ENCODE peak calls at places on chromosome 20, in four cellular contexts. Q is ovary, H is stomach, R is A549. E is an unnamed sample.

GRCh38 chr20:37522258-37523011 is 1.4 kb downstream of the NNAT start:
- DNase-seq in H (peak), R (no peak), Q (no peak), E (peak)

GRCh38 chr20:50153500-50154377 is at the start of gene PEDS1:
- DNase-seq in R (peak), H (peak), Q (peak), E (peak)

GRCh38 chr20:32333988-32334885 is 23.9 kb upstream of the ASXL1 start:
- DNase-seq in Q (peak), H (peak), R (no peak), E (peak)

GRCh38 chr20:59016795-59017492 is 2.3 kb upstream of the TUBB1 start:
- DNase-seq in Q (no peak), H (no peak), R (no peak), E (no peak)

GRCh38 chr20:25077610-25078169 is 4.3 kb downstream of the VSX1 start:
- DNase-seq in R (peak), Q (peak), H (peak), E (no peak)

GRCh38 chr20:48921883-48922867 is 664 bp downstream of the ARFGEF2 start:
- DNase-seq in Q (no peak), H (peak), R (peak), E (peak)

GRCh38 chr20:31870703-31871601 is 518 bp downstream of the TTLL9 start:
- DNase-seq in R (no peak), H (peak), Q (peak), E (no peak)

GRCh38 chr20:57695012-57695411 is 14.8 kb downstream of the PMEPA1 start:
- DNase-seq in H (peak), Q (no peak), R (peak), E (no peak)

GRCh38 chr20:3661836-3662665 is 1.1 kb downstream of the GFRA4 start:
- DNase-seq in H (no peak), R (no peak), Q (no peak), E (peak)

GRCh38 chr20:49595811-49596545 is 28.0 kb upstream of the PTGIS start:
- DNase-seq in H (no peak), Q (no peak), R (no peak), E (no peak)

GRCh38 chr20:2795451-2795850 is 5.0 kb downstream of the CPXM1 start:
- DNase-seq in Q (no peak), R (no peak), H (no peak), E (no peak)

GRCh38 chr20:40952231-40952630 is 76.4 kb upstream of the TOP1 start:
- DNase-seq in Q (no peak), R (no peak), H (no peak), E (no peak)

GRCh38 chr20:3340443-3340842 is 67.0 kb downstream of the DNAAF9 start:
- DNase-seq in H (peak), R (no peak), Q (peak), E (peak)

GRCh38 chr20:15814903-15815302 is 758.3 kb downstream of the KIF16B start:
- DNase-seq in H (no peak), R (no peak), Q (no peak), E (no peak)

GRCh38 chr20:41664584-41664983 is 46.4 kb upstream of the CHD6 start:
- DNase-seq in Q (no peak), R (peak), H (no peak), E (no peak)

GRCh38 chr20:20710443-20710842 is 2.0 kb downstream of the RALGAPA2 start:
- DNase-seq in R (no peak), Q (no peak), H (no peak), E (no peak)

GRCh38 chr20:258269-258858 is 840 bp downstream of the DEFB132 start:
- DNase-seq in H (no peak), Q (no peak), R (no peak), E (no peak)

GRCh38 chr20:11791316-11792228 is 126.1 kb upstream of the BTBD3 start:
- DNase-seq in R (peak), H (no peak), Q (no peak), E (no peak)

GRCh38 chr20:11783102-11783861 is 134.4 kb upstream of the BTBD3 start:
- DNase-seq in R (no peak), Q (no peak), H (no peak), E (no peak)

GRCh38 chr20:11790047-11790446 is 127.6 kb upstream of the BTBD3 start:
- DNase-seq in H (no peak), Q (no peak), R (no peak), E (no peak)

GRCh38 chr20:11780765-11781369 is 136.8 kb upstream of the BTBD3 start:
- DNase-seq in R (no peak), Q (no peak), H (no peak), E (no peak)

GRCh38 chr20:11786108-11786507 is 131.6 kb upstream of the BTBD3 start:
- DNase-seq in Q (no peak), H (no peak), R (no peak), E (no peak)
- H3K4me3 ChIP-seq in Q (no peak), H (no peak), R (no peak), E (no peak)

DNA sequence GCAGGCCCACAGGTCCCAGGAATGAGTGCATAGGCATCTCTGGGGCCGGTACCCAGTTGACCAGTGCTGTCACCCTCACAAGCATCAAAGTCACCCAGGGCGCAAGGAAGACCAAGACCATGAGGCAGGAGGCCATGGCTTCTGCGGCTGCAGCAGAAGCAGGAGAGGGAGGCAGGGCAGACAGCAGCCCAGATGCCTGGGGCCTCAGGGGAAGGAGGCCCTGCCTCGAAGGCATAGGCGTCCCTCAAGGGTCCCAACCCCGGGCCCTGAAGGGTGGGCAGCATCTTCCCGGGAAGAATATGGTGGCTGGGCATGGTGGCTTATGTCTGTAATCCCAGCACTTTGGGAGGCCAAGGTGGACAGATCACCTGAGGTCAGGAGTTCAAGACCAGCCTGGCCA is 3.0 kb downstream of the FAM209A start:
- DNase-seq in H (no peak), Q (no peak), R (no peak), E (no peak)
- TF ChIP-seq CTCF in H (no peak), Q (no peak), R (no peak), E (no peak)

GRCh38 chr20:46402236-46402886 is 4.1 kb downstream of the ELMO2 start:
- DNase-seq in Q (no peak), R (no peak), H (no peak), E (no peak)

GRCh38 chr20:46406986-46407670 is 713 bp upstream of the ELMO2 start:
- DNase-seq in H (peak), R (no peak), Q (peak), E (peak)

GRCh38 chr20:46407671-46407996 is 1.2 kb upstream of the ELMO2 start:
- DNase-seq in R (no peak), H (no peak), Q (no peak), E (no peak)

GRCh38 chr20:46408281-46408731 is 1.9 kb upstream of the ELMO2 start:
- DNase-seq in Q (no peak), H (no peak), R (no peak), E (no peak)

GRCh38 chr20:46406200-46406985 is at the start of gene ELMO2:
- DNase-seq in H (peak), R (peak), Q (peak), E (peak)
- TF ChIP-seq POLR2A in H (no peak), R (peak), Q (peak), E (peak)

GRCh38 chr20:53738945-53739798 is 145.5 kb upstream of the ZNF217 start:
- DNase-seq in H (no peak), R (peak), Q (no peak), E (no peak)
- H3K4me3 ChIP-seq in H (peak), R (peak), Q (no peak), E (peak)

GRCh38 chr20:46174469-46175126 is 56.5 kb downstream of the CD40 start:
- DNase-seq in Q (peak), R (peak), H (peak), E (peak)
- TF ChIP-seq CTCF in Q (no peak), R (peak), H (peak), E (peak)

GRCh38 chr20:63525185-63525584 is 4.6 kb downstream of the PPDPF start:
- DNase-seq in H (no peak), Q (no peak), R (no peak), E (no peak)
- TF ChIP-seq POLR2A in H (no peak), Q (no peak), R (no peak), E (no peak)

DNA sequence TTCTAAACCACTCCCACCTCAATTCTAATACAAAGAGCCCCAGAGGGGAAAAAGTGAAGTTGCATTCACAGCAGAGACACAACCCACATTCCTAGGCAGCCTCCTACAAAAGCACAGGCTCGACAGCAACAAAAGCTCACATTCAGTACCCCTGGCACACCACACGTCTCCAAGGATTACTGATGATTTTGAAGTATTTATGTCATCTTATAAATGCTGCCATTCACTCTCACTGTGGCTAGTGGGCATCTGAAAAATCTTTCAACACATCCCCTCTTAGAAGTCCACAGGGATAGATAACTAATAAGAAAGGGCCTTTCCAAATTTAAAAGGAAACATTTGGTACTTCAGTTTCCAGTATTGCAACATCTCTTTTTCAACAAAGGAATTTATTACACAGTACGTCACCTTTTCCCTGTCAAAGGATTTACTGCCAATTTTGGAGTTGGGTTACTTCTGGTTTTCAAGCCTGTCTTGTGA is 146.7 kb downstream of the TASP1 start:
- DNase-seq in R (peak), H (no peak), Q (no peak), E (peak)
- H3K4me3 ChIP-seq in R (no peak), H (no peak), Q (no peak), E (no peak)

GRCh38 chr20:62959998-62960436 is 7.5 kb downstream of the SLC17A9 start:
- DNase-seq in Q (no peak), H (no peak), R (no peak), E (no peak)

GRCh38 chr20:62962891-62963613 is 10.5 kb downstream of the SLC17A9 start:
- DNase-seq in H (no peak), R (no peak), Q (no peak), E (no peak)

GRCh38 chr20:62962221-62962879 is 9.8 kb downstream of the SLC17A9 start:
- DNase-seq in H (no peak), Q (no peak), R (no peak), E (no peak)

GRCh38 chr20:62961799-62962198 is 9.3 kb downstream of the SLC17A9 start:
- DNase-seq in Q (no peak), H (no peak), R (no peak), E (no peak)

GRCh38 chr20:62961310-62961783 is 8.8 kb downstream of the SLC17A9 start:
- DNase-seq in Q (no peak), R (no peak), H (no peak), E (no peak)
- TF ChIP-seq CTCF in Q (no peak), R (no peak), H (no peak), E (no peak)

DNA sequence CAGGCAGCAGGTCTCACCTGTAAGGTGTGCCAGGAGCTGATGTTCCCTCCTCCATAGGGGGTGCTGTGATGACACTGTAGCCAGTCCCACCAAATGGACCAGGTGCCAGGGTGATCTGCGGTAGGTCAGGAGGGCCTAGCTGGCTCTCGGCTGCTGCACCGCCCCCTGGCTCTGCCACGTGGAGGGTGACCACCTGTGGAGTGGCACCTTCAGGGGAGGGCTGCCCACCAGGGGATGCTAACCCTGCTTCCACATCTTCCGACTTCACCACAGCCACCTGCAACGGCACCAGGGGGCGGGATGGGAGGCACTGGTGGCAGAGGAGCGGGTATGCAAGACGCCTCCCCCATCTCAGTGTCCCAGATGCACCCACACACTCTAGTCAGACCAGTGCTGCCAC is 18.3 kb downstream of the ZNF335 start:
- DNase-seq in R (no peak), H (no peak), Q (no peak), E (no peak)
- TF ChIP-seq POLR2A in R (no peak), H (no peak), Q (no peak), E (no peak)

GRCh38 chr20:10328897-10329255 is 105.1 kb downstream of the MKKS start:
- DNase-seq in H (no peak), Q (no peak), R (peak), E (no peak)
- H3K4me3 ChIP-seq in H (no peak), Q (no peak), R (peak), E (no peak)